ENCODE peak calls at places on chromosomes 5 and 9, in seven cellular contexts. D, G, H, Q, E, R and S are unnamed samples. For H3K4me1, the result is how much of the 10 kb centered on the place peaks cover.

GRCh38 chr9:93392974-93393373 is 58.5 kb upstream of the FAM120A start:
- DNase-seq in D (no peak), G (no peak), H (no peak), Q (no peak), E (no peak), R (no peak), S (peak)

GRCh38 chr9:82273121-82273520 is 284.5 kb downstream of the SPATA31D1 start:
- DNase-seq in D (no peak), G (no peak), H (no peak), Q (no peak), E (no peak), R (no peak), S (no peak)

GRCh38 chr5:101995585-101995984 is 300.5 kb downstream of the SLCO4C1 start:
- DNase-seq in D (no peak), G (peak), H (no peak), Q (no peak), E (no peak), R (no peak), S (no peak)

GRCh38 chr9:106893088-106893487 is 30.1 kb downstream of the ZNF462 start:
- DNase-seq in D (peak), G (no peak), H (no peak), Q (no peak), E (no peak), R (no peak), S (no peak)

GRCh38 chr9:105415344-105415980 is 32.4 kb upstream of the FSD1L start:
- DNase-seq in D (peak), G (peak), H (peak), Q (no peak), E (peak), R (peak), S (peak)

GRCh38 chr5:33415811-33416354 is 24.9 kb upstream of the TARS1 start:
- DNase-seq in D (no peak), G (no peak), H (no peak), Q (no peak), E (no peak), R (no peak), S (no peak)

GRCh38 chr5:109239501-109239900 is 170.3 kb downstream of the PJA2 start:
- DNase-seq in D (no peak), G (no peak), H (no peak), Q (no peak), E (no peak), R (peak), S (no peak)

GRCh38 chr5:175816348-175816747 is 55.0 kb upstream of the CPLX2 start:
- DNase-seq in D (peak), G (no peak), H (no peak), Q (no peak), E (no peak), R (no peak), S (no peak)

GRCh38 chr5:88680253-88681132 is 202.5 kb downstream of the MEF2C start:
- DNase-seq in D (peak), G (peak), H (peak), Q (no peak), E (peak), R (peak), S (peak)

GRCh38 chr9:129613520-129614175 is 7.3 kb downstream of the C9orf50 start:
- DNase-seq in D (no peak), G (no peak), H (no peak), Q (no peak), E (no peak), R (peak), S (no peak)
- H3K4me1 ChIP-seq in D (under half), G (under half), H (under half), Q (under half), E (under half), R (under half), S (under half)

DNA sequence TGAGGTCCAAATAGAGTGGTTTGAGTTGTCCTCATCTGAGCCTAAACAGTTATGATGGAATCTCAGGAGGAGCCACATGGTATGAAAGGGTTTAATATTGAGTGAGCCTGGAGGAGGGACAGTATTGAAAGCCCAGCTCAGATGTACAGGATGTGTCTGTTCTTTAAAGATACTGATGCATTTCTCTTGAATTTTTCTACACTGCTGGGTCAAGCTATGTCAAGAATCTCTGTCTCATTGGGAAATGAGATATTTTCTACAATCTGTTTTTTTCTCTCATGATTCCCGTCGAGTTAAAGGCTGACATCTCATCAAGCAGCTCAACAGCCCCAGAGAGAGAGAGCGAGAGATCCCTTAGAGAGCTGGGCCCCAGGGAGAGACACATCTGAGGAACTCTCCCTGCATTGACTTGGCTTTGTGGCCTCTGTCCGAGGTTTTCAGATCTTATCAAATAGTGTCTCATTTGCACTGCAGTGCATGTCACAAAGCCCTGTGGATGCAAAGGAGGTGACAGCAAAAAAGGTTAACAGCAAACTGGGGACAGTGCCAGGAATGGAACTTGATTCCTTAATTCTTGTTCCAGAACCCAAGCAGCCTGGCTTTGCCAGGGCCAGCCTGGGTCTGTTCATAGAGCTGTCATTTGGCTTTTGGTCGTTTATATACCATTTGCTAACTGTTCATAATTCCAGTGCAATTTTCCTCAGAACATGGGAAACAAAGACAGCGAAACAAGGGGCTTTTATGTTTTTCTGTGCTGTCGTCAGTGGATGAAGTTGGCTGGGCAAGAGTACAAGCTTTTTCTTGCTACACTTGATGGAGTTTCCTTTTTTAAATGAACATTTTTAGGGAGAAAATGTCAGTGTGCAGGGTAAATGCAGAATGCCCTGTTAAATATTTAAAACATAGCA is 19.1 kb upstream of the ACTBL2 start:
- DNase-seq in D (no peak), G (no peak), H (no peak), Q (no peak), E (no peak), R (no peak), S (no peak)
- H3K27ac ChIP-seq in D (no peak), G (no peak), H (no peak), Q (no peak), E (no peak), R (no peak), S (no peak)

GRCh38 chr9:110672873-110673508 is 4.4 kb downstream of the MUSK start:
- DNase-seq in D (no peak), G (no peak), H (no peak), Q (no peak), E (no peak), R (no peak), S (no peak)
- H3K4me1 ChIP-seq in D (under half), G (under half), H (under half), Q (under half), E (under half), R (under half), S (under half)

GRCh38 chr5:1107167-1108007 is 4.5 kb downstream of the SLC12A7 start:
- DNase-seq in D (no peak), G (no peak), H (no peak), Q (no peak), E (no peak), R (no peak), S (no peak)

GRCh38 chr5:1109542-1110259 is 2.2 kb downstream of the SLC12A7 start:
- DNase-seq in D (no peak), G (no peak), H (no peak), Q (no peak), E (no peak), R (no peak), S (no peak)

GRCh38 chr5:1106385-1107166 is 5.3 kb downstream of the SLC12A7 start:
- DNase-seq in D (no peak), G (no peak), H (no peak), Q (no peak), E (no peak), R (no peak), S (no peak)

GRCh38 chr5:1108865-1109174 is 3.0 kb downstream of the SLC12A7 start:
- DNase-seq in D (no peak), G (no peak), H (no peak), Q (no peak), E (no peak), R (no peak), S (no peak)

DNA sequence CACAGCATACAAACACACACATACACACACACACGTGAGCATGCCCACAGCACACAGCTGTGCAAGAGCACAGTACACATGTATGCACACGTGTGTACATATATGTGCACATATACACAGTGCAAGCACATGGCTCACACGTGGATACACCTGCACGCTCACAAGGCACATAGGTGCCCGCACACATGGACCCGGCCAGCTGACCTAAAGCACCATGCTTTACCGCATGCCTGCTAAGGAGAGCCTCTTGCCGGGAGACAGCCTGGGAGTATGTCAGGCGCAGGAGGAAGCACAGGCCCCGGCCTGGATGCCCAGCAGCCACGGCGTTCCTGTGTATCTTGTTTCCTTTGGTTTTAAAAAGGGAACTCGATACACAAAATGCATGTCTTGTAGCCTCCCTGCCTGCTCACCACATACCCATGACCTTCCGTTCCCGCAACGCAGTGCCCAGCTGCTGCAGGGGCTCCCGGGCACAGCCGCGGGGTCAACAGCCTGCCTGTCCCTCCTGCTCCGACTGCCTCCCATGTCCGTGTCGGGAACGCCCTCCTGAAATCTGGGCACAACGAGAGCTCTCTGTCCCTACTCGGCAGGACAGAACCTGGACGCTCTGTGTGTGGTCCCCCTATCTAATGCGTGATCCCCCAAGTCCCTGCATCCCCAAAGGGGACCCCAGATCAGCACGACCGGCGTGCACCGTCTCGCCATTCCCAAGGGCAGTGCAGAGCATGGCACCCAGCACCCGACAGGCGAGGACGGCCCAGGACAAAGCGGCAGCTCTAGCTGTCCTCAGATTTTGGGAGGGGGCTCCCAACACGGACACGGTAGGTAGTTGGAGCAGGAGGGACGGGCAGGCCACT is 3.6 kb downstream of the SLC12A7 start:
- DNase-seq in D (no peak), G (no peak), H (no peak), Q (no peak), E (no peak), R (no peak), S (no peak)
- H3K27ac ChIP-seq in D (no peak), G (peak), H (no peak), Q (no peak), E (no peak), R (no peak), S (peak)

GRCh38 chr5:68444833-68445232 is 229.3 kb downstream of the PIK3R1 start:
- DNase-seq in D (no peak), G (no peak), H (no peak), Q (no peak), E (no peak), R (no peak), S (no peak)

GRCh38 chr5:68446070-68446357 is 230.5 kb downstream of the PIK3R1 start:
- DNase-seq in D (no peak), G (no peak), H (no peak), Q (no peak), E (no peak), R (no peak), S (no peak)

GRCh38 chr5:68445257-68446069 is 229.9 kb downstream of the PIK3R1 start:
- DNase-seq in D (no peak), G (no peak), H (no peak), Q (no peak), E (no peak), R (no peak), S (no peak)

GRCh38 chr5:68443091-68443490 is 227.5 kb downstream of the PIK3R1 start:
- DNase-seq in D (no peak), G (no peak), H (no peak), Q (no peak), E (no peak), R (no peak), S (no peak)

DNA sequence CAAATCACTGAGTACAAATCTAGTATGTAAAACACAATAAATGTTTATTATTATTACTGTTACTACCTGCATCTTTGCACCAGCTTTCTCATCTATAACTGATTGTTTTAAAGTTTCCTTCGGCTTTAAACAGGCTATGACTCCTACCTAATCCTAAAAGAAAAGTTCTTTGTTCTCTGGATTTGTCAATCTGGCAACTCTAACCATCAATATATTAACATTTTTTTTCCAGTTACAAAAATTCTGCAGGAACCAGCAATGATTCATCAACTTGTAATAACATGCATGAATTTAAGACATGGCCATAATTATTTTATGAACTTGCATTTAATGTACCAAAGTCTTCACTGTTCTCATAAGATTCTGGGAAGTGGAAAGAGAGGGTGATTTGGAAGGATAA is 228.5 kb downstream of the PIK3R1 start:
- DNase-seq in D (no peak), G (no peak), H (no peak), Q (no peak), E (no peak), R (no peak), S (no peak)
- H3K4me1 ChIP-seq in D (under half), G (under half), H (under half), Q (under half), E (under half), R (under half), S (under half)

GRCh38 chr5:91850031-91850430 is 466.9 kb upstream of the ARRDC3 start:
- DNase-seq in D (no peak), G (no peak), H (no peak), Q (no peak), E (no peak), R (no peak), S (no peak)

GRCh38 chr5:91849069-91849468 is 466.0 kb upstream of the ARRDC3 start:
- DNase-seq in D (no peak), G (no peak), H (no peak), Q (no peak), E (no peak), R (peak), S (no peak)

GRCh38 chr5:91848453-91848852 is 465.3 kb upstream of the ARRDC3 start:
- DNase-seq in D (peak), G (no peak), H (no peak), Q (no peak), E (no peak), R (no peak), S (no peak)

GRCh38 chr5:91851670-91852069 is 468.6 kb upstream of the ARRDC3 start:
- DNase-seq in D (no peak), G (no peak), H (no peak), Q (no peak), E (no peak), R (no peak), S (no peak)
- H3K27ac ChIP-seq in D (no peak), G (no peak), H (no peak), Q (no peak), E (no peak), R (no peak), S (no peak)

DNA sequence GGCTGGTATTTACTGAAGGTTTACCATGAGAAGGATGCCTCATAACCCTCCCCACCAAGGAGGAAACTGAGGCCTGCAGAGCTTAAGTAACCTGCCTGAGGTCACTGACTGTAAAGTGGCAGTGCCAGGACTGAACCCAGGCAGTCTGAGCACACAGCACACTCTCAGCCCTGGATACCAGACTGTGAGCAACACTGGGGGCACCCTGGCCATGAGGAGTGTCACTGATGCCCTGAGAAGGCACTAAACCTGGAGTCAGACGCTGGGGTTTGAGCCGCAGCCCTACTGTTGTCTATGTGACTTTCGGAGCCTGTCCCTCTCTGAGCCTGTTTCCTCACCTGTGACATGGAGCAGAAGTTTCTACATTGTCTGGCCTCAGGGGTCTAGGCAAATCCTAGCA is 36.2 kb downstream of the B4GALT1 start:
- DNase-seq in D (no peak), G (no peak), H (no peak), Q (no peak), E (no peak), R (no peak), S (no peak)
- H3K4me1 ChIP-seq in D (under half), G (under half), H (under half), Q (half or more), E (under half), R (under half), S (under half)

DNA sequence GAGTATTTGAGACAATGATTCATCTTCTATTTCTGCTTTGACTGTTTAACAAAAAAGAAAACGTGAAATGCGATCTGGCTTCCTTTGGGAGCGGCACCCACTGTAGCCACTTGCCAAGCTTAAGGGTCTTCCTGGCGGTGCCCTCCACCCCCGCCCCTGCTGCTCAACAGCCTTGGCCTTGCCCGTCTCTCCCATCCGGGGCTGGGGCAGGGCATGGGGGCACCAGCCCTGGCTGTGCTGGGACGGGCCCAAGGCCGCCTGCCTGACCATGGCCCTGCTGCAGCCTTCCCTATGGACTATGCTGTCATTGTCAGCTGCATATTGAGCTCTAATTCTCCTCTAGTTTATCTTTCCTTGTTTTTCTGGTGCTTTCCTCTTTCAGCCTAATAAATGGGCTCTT is 115.8 kb upstream of the CACNA1B start:
- DNase-seq in D (no peak), G (no peak), H (no peak), Q (no peak), E (no peak), R (no peak), S (no peak)
- H3K27ac ChIP-seq in D (no peak), G (no peak), H (no peak), Q (peak), E (no peak), R (no peak), S (no peak)